ENCODE peak calls at places on chromosomes 7 and 10, in ten cellular contexts. One of them, this sample, is unnamed.
A peak's percentile ranks its signal among the peaks of the same experiment; 100 is the strongest.

GRCh38 chr10:94963901-94964300 is 25.4 kb downstream of the CYP2C9 start:
- DNase-seq in stimulated activated CD8-positive, alpha-beta memory T cell treated with anti-CD3 and anti-CD28 coated beads, Interleukin-15, amount 100 ng/mL, for 1 hour: no peak
- DNase-seq in IMR-90: peak; percentile 13
- DNase-seq in GM12865: peak; percentile 39
- DNase-seq in naive thymus-derived CD8-positive, alpha-beta T cell: no peak
- DNase-seq in activated effector memory CD4-positive, alpha-beta T cell treated with Interleukin-2 at 50 U/mL for 16 hours: no peak
- DNase-seq in NCI-H1092: peak; percentile 4
- DNase-seq in fibroblast of villous mesenchyme: peak; percentile 11
- DNase-seq in lower lobe of right lung: no peak
- DNase-seq in activated CD4-positive, CD25-positive, alpha-beta regulatory T cell: no peak
- DNase-seq in this sample: no peak

GRCh38 chr10:117134084-117135025 is 3.7 kb downstream of the VAX1 start:
- DNase-seq in activated effector memory CD4-positive, alpha-beta T cell treated with Interleukin-2 at 50 U/mL for 16 hours: no peak
- DNase-seq in lower lobe of right lung: no peak
- DNase-seq in fibroblast of villous mesenchyme: no peak
- DNase-seq in IMR-90: no peak
- DNase-seq in GM12865: no peak
- DNase-seq in NCI-H1092: no peak
- DNase-seq in naive thymus-derived CD8-positive, alpha-beta T cell: no peak
- DNase-seq in activated CD4-positive, CD25-positive, alpha-beta regulatory T cell: no peak
- DNase-seq in stimulated activated CD8-positive, alpha-beta memory T cell treated with anti-CD3 and anti-CD28 coated beads, Interleukin-15, amount 100 ng/mL, for 1 hour: no peak
- DNase-seq in this sample: no peak

GRCh38 chr10:104127411-104127810 is 5.4 kb downstream of the SFR1 start:
- DNase-seq in stimulated activated CD8-positive, alpha-beta memory T cell treated with anti-CD3 and anti-CD28 coated beads, Interleukin-15, amount 100 ng/mL, for 1 hour: no peak
- DNase-seq in naive thymus-derived CD8-positive, alpha-beta T cell: no peak
- DNase-seq in fibroblast of villous mesenchyme: no peak
- DNase-seq in activated effector memory CD4-positive, alpha-beta T cell treated with Interleukin-2 at 50 U/mL for 16 hours: no peak
- DNase-seq in GM12865: peak; percentile 41
- DNase-seq in lower lobe of right lung: no peak
- DNase-seq in IMR-90: no peak
- DNase-seq in NCI-H1092: no peak
- DNase-seq in activated CD4-positive, CD25-positive, alpha-beta regulatory T cell: no peak
- DNase-seq in this sample: no peak

GRCh38 chr10:84820121-84820520 is 491.7 kb downstream of the CCSER2 start:
- DNase-seq in fibroblast of villous mesenchyme: no peak
- DNase-seq in GM12865: peak; percentile 6
- DNase-seq in activated effector memory CD4-positive, alpha-beta T cell treated with Interleukin-2 at 50 U/mL for 16 hours: no peak
- DNase-seq in lower lobe of right lung: no peak
- DNase-seq in NCI-H1092: no peak
- DNase-seq in activated CD4-positive, CD25-positive, alpha-beta regulatory T cell: no peak
- DNase-seq in stimulated activated CD8-positive, alpha-beta memory T cell treated with anti-CD3 and anti-CD28 coated beads, Interleukin-15, amount 100 ng/mL, for 1 hour: no peak
- DNase-seq in naive thymus-derived CD8-positive, alpha-beta T cell: no peak
- DNase-seq in IMR-90: no peak
- DNase-seq in this sample: no peak

GRCh38 chr7:119482209-119482608 is 790.8 kb upstream of the KCND2 start:
- DNase-seq in activated effector memory CD4-positive, alpha-beta T cell treated with Interleukin-2 at 50 U/mL for 16 hours: no peak
- DNase-seq in stimulated activated CD8-positive, alpha-beta memory T cell treated with anti-CD3 and anti-CD28 coated beads, Interleukin-15, amount 100 ng/mL, for 1 hour: no peak
- DNase-seq in NCI-H1092: no peak
- DNase-seq in IMR-90: no peak
- DNase-seq in lower lobe of right lung: no peak
- DNase-seq in GM12865: peak; percentile 70
- DNase-seq in fibroblast of villous mesenchyme: peak; percentile 13
- DNase-seq in activated CD4-positive, CD25-positive, alpha-beta regulatory T cell: no peak
- DNase-seq in naive thymus-derived CD8-positive, alpha-beta T cell: no peak
- DNase-seq in this sample: no peak

GRCh38 chr10:42816917-42817316 is 34.3 kb downstream of the BMS1 start:
- DNase-seq in IMR-90: no peak
- DNase-seq in fibroblast of villous mesenchyme: no peak
- DNase-seq in activated effector memory CD4-positive, alpha-beta T cell treated with Interleukin-2 at 50 U/mL for 16 hours: no peak
- DNase-seq in GM12865: no peak
- DNase-seq in activated CD4-positive, CD25-positive, alpha-beta regulatory T cell: no peak
- DNase-seq in stimulated activated CD8-positive, alpha-beta memory T cell treated with anti-CD3 and anti-CD28 coated beads, Interleukin-15, amount 100 ng/mL, for 1 hour: no peak
- DNase-seq in naive thymus-derived CD8-positive, alpha-beta T cell: no peak
- DNase-seq in NCI-H1092: no peak
- DNase-seq in lower lobe of right lung: no peak
- DNase-seq in this sample: no peak

GRCh38 chr7:117157121-117157870 is 165.6 kb downstream of the WNT2 start:
- DNase-seq in stimulated activated CD8-positive, alpha-beta memory T cell treated with anti-CD3 and anti-CD28 coated beads, Interleukin-15, amount 100 ng/mL, for 1 hour: no peak
- DNase-seq in GM12865: no peak
- DNase-seq in lower lobe of right lung: peak; percentile 41
- DNase-seq in naive thymus-derived CD8-positive, alpha-beta T cell: no peak
- DNase-seq in activated CD4-positive, CD25-positive, alpha-beta regulatory T cell: no peak
- DNase-seq in IMR-90: peak; percentile 87
- DNase-seq in activated effector memory CD4-positive, alpha-beta T cell treated with Interleukin-2 at 50 U/mL for 16 hours: no peak
- DNase-seq in fibroblast of villous mesenchyme: peak; percentile 64
- DNase-seq in NCI-H1092: no peak
- DNase-seq in this sample: no peak

GRCh38 chr10:24214762-24215161 is 5.8 kb downstream of the KIAA1217 start:
- DNase-seq in IMR-90: no peak
- DNase-seq in stimulated activated CD8-positive, alpha-beta memory T cell treated with anti-CD3 and anti-CD28 coated beads, Interleukin-15, amount 100 ng/mL, for 1 hour: no peak
- DNase-seq in lower lobe of right lung: peak; percentile 62
- DNase-seq in naive thymus-derived CD8-positive, alpha-beta T cell: no peak
- DNase-seq in GM12865: no peak
- DNase-seq in activated effector memory CD4-positive, alpha-beta T cell treated with Interleukin-2 at 50 U/mL for 16 hours: no peak
- DNase-seq in activated CD4-positive, CD25-positive, alpha-beta regulatory T cell: no peak
- DNase-seq in fibroblast of villous mesenchyme: no peak
- DNase-seq in NCI-H1092: no peak
- DNase-seq in this sample: no peak

GRCh38 chr7:47418910-47419309 is 163.0 kb downstream of the TNS3 start:
- DNase-seq in fibroblast of villous mesenchyme: peak; percentile 36
- DNase-seq in stimulated activated CD8-positive, alpha-beta memory T cell treated with anti-CD3 and anti-CD28 coated beads, Interleukin-15, amount 100 ng/mL, for 1 hour: no peak
- DNase-seq in activated CD4-positive, CD25-positive, alpha-beta regulatory T cell: no peak
- DNase-seq in IMR-90: peak; percentile 97
- DNase-seq in GM12865: no peak
- DNase-seq in naive thymus-derived CD8-positive, alpha-beta T cell: no peak
- DNase-seq in NCI-H1092: no peak
- DNase-seq in activated effector memory CD4-positive, alpha-beta T cell treated with Interleukin-2 at 50 U/mL for 16 hours: no peak
- DNase-seq in lower lobe of right lung: no peak
- DNase-seq in this sample: no peak

GRCh38 chr10:71852335-71852937 is 1.4 kb upstream of the PSAP start:
- DNase-seq in naive thymus-derived CD8-positive, alpha-beta T cell: no peak
- DNase-seq in NCI-H1092: no peak
- DNase-seq in stimulated activated CD8-positive, alpha-beta memory T cell treated with anti-CD3 and anti-CD28 coated beads, Interleukin-15, amount 100 ng/mL, for 1 hour: no peak
- DNase-seq in activated CD4-positive, CD25-positive, alpha-beta regulatory T cell: no peak
- DNase-seq in fibroblast of villous mesenchyme: no peak
- DNase-seq in GM12865: peak; percentile 28
- DNase-seq in activated effector memory CD4-positive, alpha-beta T cell treated with Interleukin-2 at 50 U/mL for 16 hours: no peak
- DNase-seq in lower lobe of right lung: peak; percentile 85
- DNase-seq in IMR-90: no peak
- DNase-seq in this sample: no peak

GRCh38 chr7:103116511-103116910 is 32.4 kb downstream of the NAPEPLD start:
- DNase-seq in IMR-90: no peak
- DNase-seq in lower lobe of right lung: no peak
- DNase-seq in activated effector memory CD4-positive, alpha-beta T cell treated with Interleukin-2 at 50 U/mL for 16 hours: no peak
- DNase-seq in NCI-H1092: no peak
- DNase-seq in stimulated activated CD8-positive, alpha-beta memory T cell treated with anti-CD3 and anti-CD28 coated beads, Interleukin-15, amount 100 ng/mL, for 1 hour: no peak
- DNase-seq in naive thymus-derived CD8-positive, alpha-beta T cell: no peak
- DNase-seq in fibroblast of villous mesenchyme: no peak
- DNase-seq in GM12865: no peak
- DNase-seq in activated CD4-positive, CD25-positive, alpha-beta regulatory T cell: no peak
- DNase-seq in this sample: no peak

GRCh38 chr7:105800442-105800841 is 76.0 kb downstream of the ATXN7L1 start:
- DNase-seq in NCI-H1092: no peak
- DNase-seq in IMR-90: peak; percentile 44
- DNase-seq in GM12865: peak; percentile 57
- DNase-seq in activated CD4-positive, CD25-positive, alpha-beta regulatory T cell: no peak
- DNase-seq in lower lobe of right lung: no peak
- DNase-seq in activated effector memory CD4-positive, alpha-beta T cell treated with Interleukin-2 at 50 U/mL for 16 hours: no peak
- DNase-seq in naive thymus-derived CD8-positive, alpha-beta T cell: no peak
- DNase-seq in fibroblast of villous mesenchyme: no peak
- DNase-seq in stimulated activated CD8-positive, alpha-beta memory T cell treated with anti-CD3 and anti-CD28 coated beads, Interleukin-15, amount 100 ng/mL, for 1 hour: no peak
- DNase-seq in this sample: no peak

This sample was measured in activated T-helper 1 cell treated with anti-CD3 and anti-CD28 coated beads, Interleukin-2, amount 50 U/mL, for 16 hours.